ENCODE peak calls at places on chromosomes 4 and X, in eight cellular contexts. V is HAP-1, Z is gastrocnemius medialis, W is psoas muscle, X is Karpas-422, O is HCT116, S is cardiac fibroblast, A is heart right ventricle. B is an unnamed sample.

GRCh38 chr4:8835521-8836365 is 35.9 kb downstream of the HMX1 start:
- DNase-seq in W (peak), S (no peak), Z (no peak), X (no peak), A (no peak), V (no peak), O (no peak), B (no peak)

GRCh38 chrX:8323356-8323755 is 141.3 kb upstream of the VCX3B start:
- DNase-seq in O (no peak), A (no peak), Z (no peak), V (no peak), S (no peak), X (peak), W (no peak), B (no peak)

GRCh38 chrX:143536176-143536575 is 18.9 kb upstream of the SPANXN3 start:
- DNase-seq in V (no peak), W (no peak), A (no peak), O (no peak), X (no peak), Z (no peak), S (no peak), B (no peak)

GRCh38 chrX:135327299-135327698 is 18.0 kb downstream of the ETDC start:
- DNase-seq in O (no peak), S (peak), W (no peak), Z (peak), V (no peak), A (no peak), X (no peak), B (no peak)

GRCh38 chrX:27057883-27058282 is 405.3 kb downstream of the PPP4R3C start:
- DNase-seq in W (no peak), O (no peak), Z (no peak), X (peak), S (no peak), A (no peak), V (no peak), B (no peak)

GRCh38 chr4:77327151-77327550 is 170.1 kb downstream of the CCNG2 start:
- DNase-seq in V (no peak), O (no peak), Z (no peak), X (no peak), S (no peak), W (no peak), A (no peak), B (no peak)

GRCh38 chrX:115322375-115322774 is 32.9 kb downstream of the LUZP4 start:
- DNase-seq in W (no peak), S (no peak), A (no peak), O (no peak), X (no peak), V (no peak), Z (no peak), B (no peak)

GRCh38 chrX:22674947-22675346 is 324.8 kb upstream of the DDX53 start:
- DNase-seq in X (no peak), O (no peak), V (no peak), Z (no peak), S (no peak), A (no peak), W (no peak), B (no peak)

GRCh38 chrX:39869846-39870601 is 227.7 kb downstream of the BCOR start:
- DNase-seq in Z (no peak), A (no peak), X (no peak), W (no peak), O (no peak), V (no peak), S (peak), B (peak)

GRCh38 chr4:109559625-109559982 is 442 bp upstream of the MCUB start:
- DNase-seq in Z (no peak), A (peak), W (peak), O (no peak), V (peak), S (no peak), X (peak), B (no peak)

GRCh38 chrX:25226151-25226550 is 210.4 kb upstream of the ARX start:
- DNase-seq in A (no peak), S (no peak), W (no peak), X (no peak), O (no peak), V (peak), Z (no peak), B (no peak)

GRCh38 chrX:113644426-113644825 is 803.8 kb upstream of the AMOT start:
- DNase-seq in A (no peak), Z (no peak), S (no peak), W (no peak), X (no peak), V (no peak), O (no peak), B (no peak)

DNA sequence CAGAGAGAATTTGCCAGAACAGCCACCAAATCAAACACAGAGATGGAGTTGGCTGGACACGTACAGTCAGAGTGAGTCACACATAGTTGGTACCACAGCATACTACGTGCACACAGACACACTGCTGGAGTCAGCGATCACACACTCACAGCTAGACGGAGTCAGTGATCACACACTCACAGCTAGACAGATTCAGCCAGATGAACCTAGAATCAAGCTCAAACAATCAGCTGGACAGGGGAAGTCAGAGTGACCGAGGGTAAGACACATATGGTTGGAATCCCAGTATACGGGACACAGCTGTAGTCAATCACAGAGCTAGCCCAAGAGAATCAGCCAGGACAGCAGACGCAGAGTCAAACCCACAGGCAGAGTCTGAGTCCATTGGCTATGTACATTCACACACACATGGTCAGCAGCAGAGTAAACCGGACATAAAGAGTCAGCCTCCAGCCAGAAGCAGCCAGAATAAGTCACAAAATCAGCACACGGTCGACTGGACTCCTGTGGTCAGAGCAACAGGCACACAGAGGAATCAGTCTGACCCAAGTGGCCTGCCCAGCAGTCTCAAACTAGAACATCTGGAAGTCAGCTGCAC is 4.6 kb downstream of the SLC38A5 start:
- DNase-seq in S (peak), A (no peak), Z (no peak), W (no peak), X (peak), O (no peak), V (no peak), B (no peak)
- H3K4me3 ChIP-seq in S (no peak), A (no peak), Z (no peak), W (no peak), X (no peak), O (no peak), V (no peak), B (no peak)

GRCh38 chr4:44914223-44914622 is 187.9 kb upstream of the GNPDA2 start:
- DNase-seq in V (no peak), O (no peak), Z (no peak), W (no peak), S (no peak), A (no peak), X (no peak), B (no peak)

GRCh38 chr4:44912980-44913379 is 186.6 kb upstream of the GNPDA2 start:
- DNase-seq in Z (no peak), X (no peak), V (no peak), A (no peak), O (no peak), W (no peak), S (no peak), B (no peak)

GRCh38 chr4:44916406-44916805 is 190.1 kb upstream of the GNPDA2 start:
- DNase-seq in A (no peak), X (peak), S (peak), W (no peak), O (no peak), Z (no peak), V (no peak), B (no peak)
- H3K4me3 ChIP-seq in A (no peak), X (peak), S (peak), W (peak), O (no peak), Z (peak), V (no peak), B (no peak)

GRCh38 chr4:114208747-114209146 is 229.3 kb upstream of the ARSJ start:
- DNase-seq in O (no peak), S (no peak), V (no peak), X (no peak), W (no peak), A (no peak), Z (no peak), B (no peak)

GRCh38 chr4:114209589-114209988 is 230.1 kb upstream of the ARSJ start:
- DNase-seq in S (no peak), A (no peak), W (no peak), V (no peak), X (no peak), O (no peak), Z (no peak), B (no peak)
- H3K4me3 ChIP-seq in S (no peak), A (no peak), W (no peak), V (no peak), X (no peak), O (no peak), Z (no peak), B (no peak)

DNA sequence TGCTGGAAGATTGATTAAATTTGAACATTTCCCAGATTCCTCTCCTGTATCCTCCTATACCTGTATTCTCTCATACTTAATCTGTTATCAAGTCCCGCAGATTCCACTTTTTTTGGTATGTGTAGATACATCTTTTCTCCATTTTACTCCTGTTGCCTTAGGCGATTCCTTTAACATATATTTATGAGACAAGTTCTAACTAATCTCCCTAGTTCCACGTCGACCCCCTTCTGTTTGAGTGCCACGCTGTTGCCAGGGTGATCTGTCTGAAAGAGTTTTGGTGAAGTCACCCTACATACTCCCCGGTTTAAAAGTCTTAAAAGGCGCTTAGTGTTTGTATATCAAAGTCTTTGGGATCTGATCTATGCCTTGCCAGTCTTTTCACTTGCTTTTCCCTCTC is 2.4 kb downstream of the HNRNPH2 start:
- DNase-seq in A (no peak), W (no peak), X (no peak), Z (no peak), V (peak), O (no peak), S (no peak), B (no peak)
- H3K4me3 ChIP-seq in A (no peak), W (peak), X (no peak), Z (no peak), V (peak), O (no peak), S (no peak), B (no peak)

DNA sequence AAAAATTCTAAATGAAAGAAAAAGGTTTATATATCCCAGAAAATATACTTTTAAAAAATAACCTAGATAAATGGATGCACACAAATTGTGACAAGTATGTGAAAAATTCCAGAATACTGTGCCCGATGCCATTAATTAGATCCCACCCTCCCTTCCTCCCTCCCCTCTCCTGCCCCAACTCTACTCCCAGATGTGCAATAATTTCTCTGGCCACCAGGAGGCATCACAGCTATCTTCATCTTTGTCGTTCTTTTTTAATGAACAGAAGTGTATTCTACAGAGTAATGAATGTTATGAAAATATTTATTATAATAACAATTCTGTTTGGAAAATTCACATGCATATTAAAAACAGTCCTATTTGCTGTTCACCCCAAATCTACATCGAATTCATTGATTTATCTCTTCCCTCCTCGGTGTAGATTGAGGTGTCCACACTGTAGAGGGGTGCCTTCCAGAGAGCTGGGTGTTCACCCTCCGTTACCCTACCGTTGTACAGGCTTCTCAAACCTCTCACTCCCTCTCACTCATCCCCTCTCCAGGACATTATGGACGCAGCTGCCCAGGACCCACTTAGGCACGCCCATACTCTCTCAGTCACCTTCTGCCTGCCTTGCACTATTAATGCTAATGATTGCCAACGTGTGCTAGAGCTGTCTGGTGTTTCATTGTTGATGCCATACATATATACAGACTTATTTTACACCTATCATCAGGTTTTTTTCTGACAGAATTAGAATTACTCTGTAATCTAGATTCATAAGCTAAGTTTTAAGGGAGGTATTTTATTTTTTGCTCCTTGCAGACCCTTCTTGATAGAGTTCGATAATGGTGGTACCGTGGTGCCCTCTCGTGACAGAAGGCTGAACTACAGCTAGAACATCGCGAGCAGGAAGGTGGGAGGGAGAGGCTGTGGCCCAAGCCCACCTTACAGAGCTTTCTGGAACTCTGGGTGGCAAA is 14.1 kb downstream of the RAB40AL start:
- DNase-seq in O (peak), X (peak), S (peak), V (peak), W (no peak), A (no peak), Z (no peak), B (peak)
- H3K4me3 ChIP-seq in O (no peak), X (no peak), S (no peak), V (peak), W (no peak), A (no peak), Z (no peak), B (no peak)

GRCh38 chr4:56681849-56682175 is 716 bp upstream of the HOPX start:
- DNase-seq in S (no peak), O (no peak), W (no peak), V (no peak), X (no peak), A (no peak), Z (no peak), B (no peak)
- H3K4me3 ChIP-seq in S (no peak), O (no peak), W (no peak), V (no peak), X (no peak), A (no peak), Z (no peak), B (no peak)

DNA sequence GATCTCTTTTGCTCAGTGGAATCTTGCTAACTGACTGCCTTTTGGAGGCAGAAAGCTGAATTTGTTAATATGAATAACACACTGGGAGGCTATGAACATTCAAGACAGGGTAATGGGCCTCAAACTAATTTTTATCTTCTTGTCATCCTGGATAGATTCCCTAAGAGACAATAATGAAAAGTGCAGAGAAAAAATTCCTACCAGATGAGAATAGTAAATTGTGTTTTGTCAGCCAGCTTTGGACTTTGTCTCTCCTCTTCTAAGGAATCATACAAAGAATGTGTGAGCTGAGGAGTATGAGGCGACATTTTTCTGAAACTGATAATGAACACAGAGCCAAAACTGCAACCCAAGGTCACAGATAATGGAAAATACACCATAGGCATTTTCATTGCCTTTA is 649.3 kb downstream of the IQCM start:
- DNase-seq in A (no peak), Z (no peak), O (no peak), S (no peak), W (no peak), V (no peak), X (no peak), B (no peak)
- H3K4me3 ChIP-seq in A (no peak), Z (no peak), O (no peak), S (no peak), W (no peak), V (no peak), X (no peak), B (no peak)